ENCODE peak calls at places on chromosomes 16 and 17, in seven cellular contexts. One of them, this sample, is unnamed.

GRCh38 chr16:65285128-65286120 is 163.6 kb upstream of the CDH11 start:
- DNase-seq in fibroblast of pulmonary artery: peak; percentile 12
- DNase-seq in WERI-Rb-1: no peak
- DNase-seq in HFF-Myc: no peak
- DNase-seq in body of pancreas: no peak
- DNase-seq in AG10803: peak; percentile 7
- DNase-seq in A549: no peak
- DNase-seq in this sample: no peak

GRCh38 chr16:74745926-74746325 is 28.7 kb downstream of the FA2H start:
- DNase-seq in fibroblast of pulmonary artery: no peak
- DNase-seq in WERI-Rb-1: no peak
- DNase-seq in HFF-Myc: no peak
- DNase-seq in body of pancreas: no peak
- DNase-seq in AG10803: no peak
- DNase-seq in A549: no peak
- DNase-seq in this sample: no peak

GRCh38 chr17:80195671-80196529 is 24.2 kb downstream of the SGSH start:
- DNase-seq in fibroblast of pulmonary artery: peak; percentile 15
- DNase-seq in WERI-Rb-1: peak; percentile 47
- DNase-seq in HFF-Myc: no peak
- DNase-seq in body of pancreas: no peak
- DNase-seq in AG10803: no peak
- DNase-seq in A549: no peak
- DNase-seq in this sample: peak; percentile 50

GRCh38 chr16:63978240-63978639 is 1143.6 kb downstream of the CDH11 start:
- DNase-seq in fibroblast of pulmonary artery: no peak
- DNase-seq in WERI-Rb-1: no peak
- DNase-seq in HFF-Myc: no peak
- DNase-seq in body of pancreas: no peak
- DNase-seq in AG10803: no peak
- DNase-seq in A549: no peak
- DNase-seq in this sample: no peak

GRCh38 chr17:41417576-41418015 is 6.8 kb downstream of the KRT37 start:
- DNase-seq in fibroblast of pulmonary artery: no peak
- DNase-seq in WERI-Rb-1: no peak
- DNase-seq in HFF-Myc: no peak
- DNase-seq in body of pancreas: no peak
- DNase-seq in AG10803: no peak
- DNase-seq in A549: peak; percentile 67
- DNase-seq in this sample: no peak

GRCh38 chr17:21170829-21171228 is 43.1 kb downstream of the TMEM11 start:
- DNase-seq in fibroblast of pulmonary artery: no peak
- DNase-seq in WERI-Rb-1: no peak
- DNase-seq in HFF-Myc: no peak
- DNase-seq in body of pancreas: no peak
- DNase-seq in AG10803: peak; percentile 72
- DNase-seq in A549: no peak
- DNase-seq in this sample: no peak

GRCh38 chr17:64500923-64501765 is 4.3 kb upstream of the POLG2 start:
- DNase-seq in fibroblast of pulmonary artery: no peak
- DNase-seq in WERI-Rb-1: no peak
- DNase-seq in HFF-Myc: no peak
- DNase-seq in body of pancreas: no peak
- DNase-seq in AG10803: no peak
- DNase-seq in A549: no peak
- DNase-seq in this sample: no peak

GRCh38 chr16:10947211-10947787 is 2.9 kb downstream of the CLEC16A start:
- DNase-seq in fibroblast of pulmonary artery: no peak
- DNase-seq in WERI-Rb-1: no peak
- DNase-seq in HFF-Myc: no peak
- DNase-seq in body of pancreas: no peak
- DNase-seq in AG10803: no peak
- DNase-seq in A549: no peak
- DNase-seq in this sample: no peak

GRCh38 chr17:73138541-73139138 is 26.2 kb upstream of the SSTR2 start:
- DNase-seq in fibroblast of pulmonary artery: no peak
- DNase-seq in WERI-Rb-1: peak; percentile 86
- DNase-seq in HFF-Myc: no peak
- DNase-seq in body of pancreas: peak; percentile 32
- DNase-seq in AG10803: no peak
- DNase-seq in A549: no peak
- DNase-seq in this sample: no peak

GRCh38 chr17:75270218-75270965 is 639 bp downstream of the MIF4GD start:
- DNase-seq in fibroblast of pulmonary artery: peak; percentile 80
- DNase-seq in WERI-Rb-1: peak; percentile 93
- DNase-seq in HFF-Myc: no peak
- DNase-seq in body of pancreas: peak; percentile 81
- DNase-seq in AG10803: peak; percentile 80
- DNase-seq in A549: peak; percentile 88
- DNase-seq in this sample: no peak

GRCh38 chr16:50282010-50282538 is 15.7 kb downstream of the ADCY7 start:
- DNase-seq in fibroblast of pulmonary artery: peak; percentile 54
- DNase-seq in WERI-Rb-1: no peak
- DNase-seq in HFF-Myc: no peak
- DNase-seq in body of pancreas: peak; percentile 37
- DNase-seq in AG10803: peak; percentile 47
- DNase-seq in A549: no peak
- DNase-seq in this sample: peak; percentile 74

GRCh38 chr16:82002831-82003230 is 8.4 kb downstream of the SDR42E1 start:
- DNase-seq in fibroblast of pulmonary artery: no peak
- DNase-seq in WERI-Rb-1: no peak
- DNase-seq in HFF-Myc: no peak
- DNase-seq in body of pancreas: no peak
- DNase-seq in AG10803: no peak
- DNase-seq in A549: no peak
- DNase-seq in this sample: no peak

GRCh38 chr17:81277421-81277820 is 17.7 kb downstream of the SLC38A10 start:
- DNase-seq in fibroblast of pulmonary artery: no peak
- DNase-seq in WERI-Rb-1: no peak
- DNase-seq in HFF-Myc: no peak
- DNase-seq in body of pancreas: peak; percentile 39
- DNase-seq in AG10803: no peak
- DNase-seq in A549: no peak
- DNase-seq in this sample: no peak

GRCh38 chr17:42155614-42156045 is 841 bp upstream of the RAB5C start:
- DNase-seq in fibroblast of pulmonary artery: no peak
- DNase-seq in WERI-Rb-1: no peak
- DNase-seq in HFF-Myc: no peak
- DNase-seq in body of pancreas: no peak
- DNase-seq in AG10803: no peak
- DNase-seq in A549: no peak
- DNase-seq in this sample: no peak

GRCh38 chr17:41870627-41871026 is 5.4 kb upstream of the KLHL11 start:
- DNase-seq in fibroblast of pulmonary artery: no peak
- DNase-seq in WERI-Rb-1: no peak
- DNase-seq in HFF-Myc: no peak
- DNase-seq in body of pancreas: no peak
- DNase-seq in AG10803: no peak
- DNase-seq in A549: no peak
- DNase-seq in this sample: no peak

GRCh38 chr16:80802902-80803301 is 1.5 kb downstream of the CDYL2 start:
- DNase-seq in fibroblast of pulmonary artery: no peak
- DNase-seq in WERI-Rb-1: no peak
- DNase-seq in HFF-Myc: no peak
- DNase-seq in body of pancreas: no peak
- DNase-seq in AG10803: no peak
- DNase-seq in A549: no peak
- DNase-seq in this sample: no peak

GRCh38 chr16:81593481-81593880 is 148.9 kb downstream of the CMIP start:
- DNase-seq in fibroblast of pulmonary artery: no peak
- DNase-seq in WERI-Rb-1: no peak
- DNase-seq in HFF-Myc: no peak
- DNase-seq in body of pancreas: no peak
- DNase-seq in AG10803: no peak
- DNase-seq in A549: no peak
- DNase-seq in this sample: no peak

GRCh38 chr16:85395913-85396878 is 216.9 kb upstream of the GSE1 start:
- DNase-seq in fibroblast of pulmonary artery: peak; percentile 31
- DNase-seq in WERI-Rb-1: peak; percentile 6
- DNase-seq in HFF-Myc: peak; percentile 39
- DNase-seq in body of pancreas: peak; percentile 12
- DNase-seq in AG10803: peak; percentile 57
- DNase-seq in A549: no peak
- DNase-seq in this sample: no peak

GRCh38 chr17:62702746-62703268 is 75.3 kb downstream of the MRC2 start:
- DNase-seq in fibroblast of pulmonary artery: no peak
- DNase-seq in WERI-Rb-1: no peak
- DNase-seq in HFF-Myc: no peak
- DNase-seq in body of pancreas: no peak
- DNase-seq in AG10803: no peak
- DNase-seq in A549: no peak
- DNase-seq in this sample: no peak

GRCh38 chr16:71974068-71974818 is 26.0 kb downstream of the PKD1L3 start:
- DNase-seq in fibroblast of pulmonary artery: no peak
- DNase-seq in WERI-Rb-1: no peak
- DNase-seq in HFF-Myc: no peak
- DNase-seq in body of pancreas: no peak
- DNase-seq in AG10803: no peak
- DNase-seq in A549: no peak
- DNase-seq in this sample: no peak

GRCh38 chr17:31490019-31490383 is 98.5 kb downstream of the RAB11FIP4 start:
- DNase-seq in fibroblast of pulmonary artery: no peak
- DNase-seq in WERI-Rb-1: no peak
- DNase-seq in HFF-Myc: no peak
- DNase-seq in body of pancreas: no peak
- DNase-seq in AG10803: no peak
- DNase-seq in A549: no peak
- DNase-seq in this sample: no peak

GRCh38 chr17:34146440-34147043 is 108.5 kb upstream of the CCL2 start:
- DNase-seq in fibroblast of pulmonary artery: no peak
- DNase-seq in WERI-Rb-1: peak; percentile 88
- DNase-seq in HFF-Myc: no peak
- DNase-seq in body of pancreas: peak; percentile 74
- DNase-seq in AG10803: no peak
- DNase-seq in A549: peak; percentile 44
- DNase-seq in this sample: peak; percentile 21

GRCh38 chr16:23466162-23466885 is 13.3 kb upstream of the COG7 start:
- DNase-seq in fibroblast of pulmonary artery: peak; percentile 47
- DNase-seq in WERI-Rb-1: no peak
- DNase-seq in HFF-Myc: no peak
- DNase-seq in body of pancreas: no peak
- DNase-seq in AG10803: peak; percentile 41
- DNase-seq in A549: peak; percentile 44
- DNase-seq in this sample: no peak

GRCh38 chr17:38918129-38918913 is 7.1 kb upstream of the LASP1NB start:
- DNase-seq in fibroblast of pulmonary artery: no peak
- DNase-seq in WERI-Rb-1: peak; percentile 78
- DNase-seq in HFF-Myc: no peak
- DNase-seq in body of pancreas: no peak
- DNase-seq in AG10803: no peak
- DNase-seq in A549: no peak
- DNase-seq in this sample: no peak

GRCh38 chr16:68298907-68299515 is 11.7 kb downstream of the SLC7A6OS start:
- DNase-seq in fibroblast of pulmonary artery: peak; percentile 74
- DNase-seq in WERI-Rb-1: peak; percentile 91
- DNase-seq in HFF-Myc: no peak
- DNase-seq in body of pancreas: peak; percentile 24
- DNase-seq in AG10803: peak; percentile 89
- DNase-seq in A549: no peak
- DNase-seq in this sample: no peak

DNA sequence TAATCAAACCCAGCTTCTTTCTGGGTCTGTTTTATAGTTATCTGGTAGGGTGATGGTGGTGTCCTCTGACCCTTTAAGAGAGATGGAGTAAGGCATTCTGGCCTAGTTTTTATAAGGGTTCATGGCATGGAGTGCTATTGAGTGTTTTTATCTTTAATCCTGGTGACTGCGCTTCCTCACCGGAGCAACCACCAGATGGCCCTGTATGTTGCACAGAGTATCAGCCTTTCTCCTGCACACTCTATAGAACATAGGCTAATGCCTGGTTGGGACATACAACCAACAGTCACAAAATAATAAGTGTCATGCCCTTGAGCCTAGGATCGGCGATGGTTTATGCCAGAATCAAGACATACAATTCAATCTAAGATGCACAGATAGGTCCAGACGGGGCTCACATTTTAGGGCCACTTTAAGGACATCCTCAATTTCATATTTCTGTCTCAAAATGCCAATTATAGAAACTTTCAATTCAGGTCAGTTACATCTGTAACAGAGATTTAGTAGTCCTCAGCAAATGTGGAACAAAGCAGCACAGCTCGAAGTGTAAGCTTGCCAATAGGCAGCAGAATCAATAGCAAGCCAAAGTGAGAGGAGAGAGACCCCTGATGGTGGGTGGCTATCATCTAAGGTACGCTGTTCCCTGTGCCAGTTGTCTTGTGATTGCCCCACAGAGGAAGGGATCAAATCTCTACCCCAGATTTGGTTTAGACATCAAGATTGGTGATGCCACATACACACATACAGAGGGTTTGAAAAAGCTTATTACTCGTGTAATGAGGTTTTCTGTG is 37.2 kb upstream of the HOXB9 start:
- DNase-seq in fibroblast of pulmonary artery: no peak
- DNase-seq in WERI-Rb-1: no peak
- DNase-seq in HFF-Myc: no peak
- DNase-seq in body of pancreas: no peak
- DNase-seq in AG10803: no peak
- DNase-seq in A549: no peak
- DNase-seq in this sample: no peak
- TF ChIP-seq CTCF in fibroblast of pulmonary artery: no peak
- TF ChIP-seq CTCF in WERI-Rb-1: peak; percentile 52
- TF ChIP-seq CTCF in HFF-Myc: peak; percentile 15
- TF ChIP-seq CTCF in body of pancreas: no peak
- TF ChIP-seq CTCF in AG10803: no peak
- TF ChIP-seq CTCF in A549: no peak
- TF ChIP-seq CTCF in this sample: no peak

GRCh38 chr16:8795096-8795495 is 2.3 kb downstream of the TMEM186 start:
- DNase-seq in fibroblast of pulmonary artery: no peak
- DNase-seq in WERI-Rb-1: no peak
- DNase-seq in HFF-Myc: no peak
- DNase-seq in body of pancreas: no peak
- DNase-seq in AG10803: no peak
- DNase-seq in A549: peak; percentile 48
- DNase-seq in this sample: no peak
- TF ChIP-seq CTCF in fibroblast of pulmonary artery: no peak
- TF ChIP-seq CTCF in WERI-Rb-1: no peak
- TF ChIP-seq CTCF in HFF-Myc: no peak
- TF ChIP-seq CTCF in body of pancreas: no peak
- TF ChIP-seq CTCF in AG10803: no peak
- TF ChIP-seq CTCF in A549: peak; percentile 49
- TF ChIP-seq CTCF in this sample: no peak

DNA sequence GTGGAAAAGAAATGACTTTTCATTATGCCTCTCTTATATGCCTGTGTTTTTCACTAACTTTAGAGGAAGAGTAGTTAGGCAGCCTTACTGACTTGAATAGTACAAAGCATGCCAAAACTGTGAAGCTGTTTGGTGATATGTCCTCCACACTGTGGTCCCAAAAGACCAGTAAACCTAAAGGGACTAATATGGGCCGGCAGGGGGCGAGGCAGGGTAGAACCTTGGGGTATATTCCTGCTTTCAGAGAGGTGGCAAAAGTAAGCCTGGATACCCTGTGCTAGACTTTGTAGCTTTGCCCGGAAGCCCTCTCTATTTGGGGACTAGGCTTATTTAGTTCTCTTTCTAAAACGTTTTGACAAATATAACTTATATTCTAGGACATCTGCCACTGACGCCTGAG is 36.5 kb upstream of the VWA3A start:
- DNase-seq in fibroblast of pulmonary artery: no peak
- DNase-seq in WERI-Rb-1: peak; percentile 16
- DNase-seq in HFF-Myc: no peak
- DNase-seq in body of pancreas: no peak
- DNase-seq in AG10803: no peak
- DNase-seq in A549: no peak
- DNase-seq in this sample: no peak
- TF ChIP-seq CTCF in fibroblast of pulmonary artery: peak; percentile 30
- TF ChIP-seq CTCF in WERI-Rb-1: peak; percentile 12
- TF ChIP-seq CTCF in HFF-Myc: peak; percentile 27
- TF ChIP-seq CTCF in body of pancreas: no peak
- TF ChIP-seq CTCF in AG10803: no peak
- TF ChIP-seq CTCF in A549: no peak
- TF ChIP-seq CTCF in this sample: no peak

GRCh38 chr16:31117384-31118222 is at the start of gene KAT8:
- DNase-seq in fibroblast of pulmonary artery: peak; percentile 99
- DNase-seq in WERI-Rb-1: peak; percentile 98
- DNase-seq in HFF-Myc: peak; percentile 91
- DNase-seq in body of pancreas: peak; percentile 99
- DNase-seq in AG10803: peak; percentile 96
- DNase-seq in A549: peak; percentile 96
- DNase-seq in this sample: peak; percentile 92
- TF ChIP-seq CTCF in fibroblast of pulmonary artery: no peak
- TF ChIP-seq CTCF in WERI-Rb-1: no peak
- TF ChIP-seq CTCF in HFF-Myc: no peak
- TF ChIP-seq CTCF in body of pancreas: no peak
- TF ChIP-seq CTCF in AG10803: no peak
- TF ChIP-seq CTCF in A549: no peak
- TF ChIP-seq CTCF in this sample: no peak